ENCODE peak calls at places on chromosomes 12 and 14, in six cellular contexts. X is Panc1; V is fibroblast of pulmonary artery; B is CD4-positive, alpha-beta T cell; H is mesothelial cell of epicardium; P is testis. L is an unnamed sample.

GRCh38 chr12:29509503-29509902 is 12.0 kb upstream of the OVCH1 start:
- DNase-seq in X (no peak), V (no peak), B (no peak), H (no peak), P (no peak), L (no peak)

GRCh38 chr12:99722690-99723486 is 75.3 kb downstream of the GARIN6 start:
- DNase-seq in X (no peak), V (no peak), B (no peak), H (no peak), P (no peak), L (no peak)

GRCh38 chr12:98736352-98737326 is 91.5 kb downstream of the APAF1 start:
- DNase-seq in X (no peak), V (no peak), B (no peak), H (no peak), P (no peak), L (no peak)

GRCh38 chr12:74725154-74725553 is 187.5 kb downstream of the ATXN7L3B start:
- DNase-seq in X (no peak), V (peak), B (no peak), H (no peak), P (no peak), L (no peak)

GRCh38 chr12:68977335-68977734 is 44.4 kb upstream of the CPM start:
- DNase-seq in X (no peak), V (no peak), B (no peak), H (no peak), P (no peak), L (no peak)

GRCh38 chr14:50362791-50363733 is 33.6 kb downstream of the CDKL1 start:
- DNase-seq in X (no peak), V (no peak), B (no peak), H (no peak), P (peak), L (no peak)

GRCh38 chr12:60176891-60177290 is 581.1 kb downstream of the SLC16A7 start:
- DNase-seq in X (no peak), V (no peak), B (no peak), H (no peak), P (no peak), L (no peak)

GRCh38 chr12:93645702-93646101 is 31.5 kb upstream of the CRADD start:
- DNase-seq in X (no peak), V (peak), B (no peak), H (no peak), P (no peak), L (no peak)

GRCh38 chr14:76456200-76456599 is 80.3 kb downstream of the ESRRB start:
- DNase-seq in X (no peak), V (peak), B (no peak), H (no peak), P (peak), L (no peak)

GRCh38 chr14:94689218-94689984 is 77.2 kb downstream of the SERPINA3 start:
- DNase-seq in X (no peak), V (peak), B (peak), H (peak), P (peak), L (no peak)

GRCh38 chr12:74977832-74978481 is 231.7 kb downstream of the KCNC2 start:
- DNase-seq in X (no peak), V (no peak), B (no peak), H (no peak), P (no peak), L (no peak)

GRCh38 chr12:104707179-104707578 is 250.4 kb downstream of the CHST11 start:
- DNase-seq in X (no peak), V (no peak), B (no peak), H (no peak), P (no peak), L (no peak)

GRCh38 chr12:105218434-105218833 is 17.5 kb downstream of the APPL2 start:
- DNase-seq in X (no peak), V (no peak), B (no peak), H (no peak), P (no peak), L (no peak)

GRCh38 chr12:1934068-1934467 is 15.6 kb upstream of the CACNA2D4 start:
- DNase-seq in X (no peak), V (no peak), B (no peak), H (no peak), P (no peak), L (no peak)

GRCh38 chr14:58638231-58639205 is 756 bp downstream of the DACT1 start:
- DNase-seq in X (no peak), V (peak), B (no peak), H (peak), P (peak), L (no peak)

GRCh38 chr14:58640959-58641358 is 3.2 kb downstream of the DACT1 start:
- DNase-seq in X (no peak), V (no peak), B (no peak), H (no peak), P (no peak), L (no peak)

GRCh38 chr14:58643366-58643765 is 5.6 kb downstream of the DACT1 start:
- DNase-seq in X (no peak), V (no peak), B (no peak), H (no peak), P (no peak), L (no peak)

GRCh38 chr14:58639842-58640484 is 2.2 kb downstream of the DACT1 start:
- DNase-seq in X (peak), V (peak), B (no peak), H (no peak), P (peak), L (peak)

DNA sequence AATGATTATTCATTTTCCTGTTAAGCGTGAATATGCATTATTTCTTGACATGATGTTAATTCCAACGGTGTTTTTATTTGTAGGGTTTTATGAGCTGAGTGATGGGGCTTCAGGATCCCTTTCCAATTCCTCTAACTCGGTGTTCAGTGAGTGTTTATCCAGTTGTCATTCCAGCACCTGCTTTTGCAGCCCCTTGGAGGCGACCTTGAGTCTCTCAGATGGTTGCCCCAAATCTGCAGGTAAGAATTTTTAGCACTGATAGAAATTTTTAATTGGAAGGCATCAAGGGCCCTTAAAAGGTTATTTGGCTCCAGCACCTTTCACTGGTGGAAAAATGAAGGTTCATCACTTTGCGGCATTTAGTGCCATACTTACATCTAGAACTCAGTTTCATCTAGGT is 3.7 kb downstream of the DACT1 start:
- DNase-seq in X (no peak), V (no peak), B (no peak), H (no peak), P (no peak), L (no peak)
- TF ChIP-seq CTCF in X (no peak), V (peak), B (no peak), H (no peak), P (no peak), L (peak)

DNA sequence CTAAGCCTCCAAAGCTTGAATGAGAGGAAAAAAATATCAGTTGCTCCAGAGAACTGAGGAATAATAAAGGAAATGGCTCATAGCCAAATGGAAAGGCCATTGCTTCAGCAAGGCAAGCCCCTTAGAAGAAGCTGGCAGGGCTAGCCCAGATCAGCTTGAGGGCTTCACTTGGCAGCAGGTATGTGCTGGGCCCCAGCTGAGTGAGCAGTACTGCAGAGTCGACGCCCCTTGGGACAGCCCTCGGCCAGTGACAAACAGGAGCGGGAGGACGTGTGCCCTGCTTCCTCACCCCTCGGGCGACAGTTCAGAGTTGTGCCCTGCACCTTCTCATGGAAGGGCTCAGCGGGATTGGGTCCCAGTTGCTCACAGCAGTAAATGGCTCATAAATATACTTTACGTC is 1031.2 kb upstream of the TMEM132C start:
- DNase-seq in X (no peak), V (no peak), B (no peak), H (no peak), P (no peak), L (no peak)
- TF ChIP-seq CTCF in X (no peak), V (no peak), B (no peak), H (no peak), P (no peak), L (no peak)

GRCh38 chr14:91899213-91899612 is 31.9 kb upstream of the TC2N start:
- DNase-seq in X (no peak), V (no peak), B (peak), H (no peak), P (no peak), L (no peak)
- TF ChIP-seq CTCF in X (no peak), V (no peak), B (no peak), H (no peak), P (no peak), L (no peak)

GRCh38 chr14:102210421-102211042 is 70.8 kb downstream of the WDR20 start:
- DNase-seq in X (no peak), V (no peak), B (no peak), H (no peak), P (no peak), L (no peak)

GRCh38 chr14:102211240-102211639 is 71.5 kb downstream of the WDR20 start:
- DNase-seq in X (no peak), V (no peak), B (no peak), H (no peak), P (no peak), L (no peak)

GRCh38 chr14:102207831-102208365 is 68.2 kb downstream of the WDR20 start:
- DNase-seq in X (no peak), V (no peak), B (no peak), H (no peak), P (no peak), L (no peak)

GRCh38 chr14:102208741-102209140 is 69.0 kb downstream of the WDR20 start:
- DNase-seq in X (no peak), V (no peak), B (no peak), H (no peak), P (no peak), L (no peak)

GRCh38 chr14:102209224-102209966 is 69.7 kb downstream of the WDR20 start:
- DNase-seq in X (no peak), V (peak), B (no peak), H (no peak), P (peak), L (no peak)
- TF ChIP-seq CTCF in X (no peak), V (peak), B (no peak), H (no peak), P (peak), L (peak)

GRCh38 chr12:53737494-53737808 is 10.2 kb upstream of the CALCOCO1 start:
- DNase-seq in X (no peak), V (no peak), B (no peak), H (no peak), P (no peak), L (no peak)

GRCh38 chr12:53739285-53740129 is 12.3 kb upstream of the CALCOCO1 start:
- DNase-seq in X (no peak), V (no peak), B (no peak), H (no peak), P (no peak), L (no peak)

GRCh38 chr12:53737951-53738833 is 10.9 kb upstream of the CALCOCO1 start:
- DNase-seq in X (no peak), V (no peak), B (peak), H (no peak), P (peak), L (no peak)

GRCh38 chr12:53738834-53739284 is 11.6 kb upstream of the CALCOCO1 start:
- DNase-seq in X (no peak), V (no peak), B (no peak), H (no peak), P (no peak), L (no peak)

DNA sequence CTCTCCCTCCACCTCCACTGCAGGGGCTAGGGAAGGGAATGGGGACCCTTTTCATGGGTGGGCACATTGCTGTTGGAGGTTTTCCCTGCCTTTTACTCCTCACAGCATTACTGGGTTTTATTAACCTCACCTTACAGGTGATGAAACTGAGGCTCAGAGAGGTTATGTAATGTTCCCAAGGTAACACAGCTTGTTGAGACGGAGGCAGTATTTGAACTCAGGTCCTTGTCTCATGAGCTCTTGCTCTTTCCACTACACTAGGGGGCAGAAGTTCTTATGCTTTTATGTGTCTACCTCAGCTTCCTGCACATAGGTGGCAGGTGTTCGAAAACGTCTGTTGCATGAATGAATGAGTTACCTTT is 11.7 kb downstream of the CISTR start:
- DNase-seq in X (no peak), V (no peak), B (no peak), H (no peak), P (no peak), L (no peak)
- TF ChIP-seq CTCF in X (no peak), V (no peak), B (no peak), H (no peak), P (no peak), L (no peak)

DNA sequence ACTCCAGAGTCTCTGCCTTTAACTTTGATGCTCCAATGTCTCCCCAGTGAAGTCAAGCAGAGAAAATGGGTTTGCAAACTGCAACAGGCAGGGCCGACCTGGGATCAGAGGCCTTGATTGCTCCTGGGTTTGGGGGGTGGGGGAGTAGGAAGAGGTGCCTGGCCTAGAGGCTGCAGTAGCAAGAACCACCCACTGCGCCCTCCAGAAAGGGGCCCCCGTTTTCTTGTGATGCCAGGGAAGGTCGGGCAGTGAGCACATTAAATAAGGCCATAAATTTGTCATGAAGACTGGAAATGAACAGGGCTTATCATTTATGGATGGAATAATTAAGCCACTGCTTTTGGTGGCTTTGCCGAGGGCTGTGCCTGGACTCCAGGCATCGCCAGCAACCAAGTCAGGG is 38.2 kb upstream of the FAM222A start:
- DNase-seq in X (no peak), V (no peak), B (no peak), H (no peak), P (no peak), L (no peak)
- TF ChIP-seq CTCF in X (no peak), V (no peak), B (no peak), H (no peak), P (no peak), L (no peak)